ENCODE peak calls at places on chromosomes 1 and 21, in four cellular contexts. R, A, B and M are unnamed samples.

GRCh38 chr1:157648317-157648716 is 50.4 kb upstream of the FCRL4 start:
- DNase-seq in R (no peak), A (no peak), B (no peak), M (no peak)

GRCh38 chr1:223230161-223230881 is 87.3 kb upstream of the TLR5 start:
- DNase-seq in R (no peak), A (peak; percentile 56), B (no peak), M (no peak)

GRCh38 chr1:81954388-81955023 is 153.8 kb downstream of the ADGRL2 start:
- DNase-seq in R (no peak), A (no peak), B (no peak), M (no peak)

GRCh38 chr1:203286161-203286984 is 18.9 kb upstream of the BTG2 start:
- DNase-seq in R (no peak), A (no peak), B (no peak), M (no peak)

GRCh38 chr1:182157187-182157586 is 95.7 kb upstream of the ZNF648 start:
- DNase-seq in R (no peak), A (no peak), B (no peak), M (no peak)

GRCh38 chr1:202143011-202143767 is 1.3 kb downstream of the ARL8A start:
- DNase-seq in R (no peak), A (no peak), B (no peak), M (no peak)

GRCh38 chr21:33265664-33266049 is 510 bp upstream of the IL10RB start:
- DNase-seq in R (no peak), A (no peak), B (no peak), M (peak; percentile 34)

GRCh38 chr1:12433323-12434053 is 184.5 kb downstream of the DHRS3 start:
- DNase-seq in R (no peak), A (peak; percentile 83), B (no peak), M (no peak)

GRCh38 chr1:68276448-68276847 is 44.1 kb upstream of the WLS start:
- DNase-seq in R (no peak), A (no peak), B (no peak), M (no peak)

GRCh38 chr1:235943581-235944114 is 76.9 kb upstream of the LYST start:
- DNase-seq in R (no peak), A (peak; percentile 88), B (no peak), M (no peak)

GRCh38 chr1:89701746-89702241 is 68.9 kb downstream of the LRRC8C start:
- DNase-seq in R (no peak), A (peak; percentile 70), B (no peak), M (no peak)

GRCh38 chr1:208988811-208989222 is 594.7 kb upstream of the CAMK1G start:
- DNase-seq in R (no peak), A (peak; percentile 82), B (no peak), M (no peak)